ENCODE peak calls at places on chromosome 1, in five cellular contexts. One of them, this sample, is unnamed.

GRCh38 chr1:86938450-86938849 is 24.0 kb downstream of the HS2ST1 start:
- DNase-seq in GM23338: no peak
- DNase-seq in vagina: no peak
- DNase-seq in progenitor cell of endocrine pancreas: no peak
- DNase-seq in left lung: no peak
- DNase-seq in this sample: peak

GRCh38 chr1:27713139-27713725 is 12.5 kb upstream of the FAM76A start:
- DNase-seq in GM23338: no peak
- DNase-seq in vagina: no peak
- DNase-seq in progenitor cell of endocrine pancreas: no peak
- DNase-seq in left lung: no peak
- DNase-seq in this sample: no peak

GRCh38 chr1:204574016-204574855 is 58.0 kb downstream of the MDM4 start:
- DNase-seq in GM23338: peak
- DNase-seq in vagina: no peak
- DNase-seq in progenitor cell of endocrine pancreas: no peak
- DNase-seq in left lung: no peak
- DNase-seq in this sample: no peak

GRCh38 chr1:98674075-98674781 is 12.7 kb downstream of the SNX7 start:
- DNase-seq in GM23338: no peak
- DNase-seq in vagina: no peak
- DNase-seq in progenitor cell of endocrine pancreas: no peak
- DNase-seq in left lung: no peak
- DNase-seq in this sample: peak

GRCh38 chr1:209132736-209133467 is 450.6 kb upstream of the CAMK1G start:
- DNase-seq in GM23338: no peak
- DNase-seq in vagina: no peak
- DNase-seq in progenitor cell of endocrine pancreas: no peak
- DNase-seq in left lung: no peak
- DNase-seq in this sample: no peak

GRCh38 chr1:10308001-10308400 is 90.9 kb upstream of the PGD start:
- DNase-seq in GM23338: no peak
- DNase-seq in vagina: no peak
- DNase-seq in progenitor cell of endocrine pancreas: no peak
- DNase-seq in left lung: no peak
- DNase-seq in this sample: no peak

GRCh38 chr1:162151900-162152829 is 82.7 kb downstream of the NOS1AP start:
- DNase-seq in GM23338: no peak
- DNase-seq in vagina: no peak
- DNase-seq in progenitor cell of endocrine pancreas: no peak
- DNase-seq in left lung: no peak
- DNase-seq in this sample: no peak

GRCh38 chr1:162561616-162562451 is at the start of gene UAP1:
- DNase-seq in GM23338: peak
- DNase-seq in vagina: peak
- DNase-seq in progenitor cell of endocrine pancreas: no peak
- DNase-seq in left lung: no peak
- DNase-seq in this sample: no peak

GRCh38 chr1:46171351-46171750 is 3.5 kb upstream of the TSPAN1 start:
- DNase-seq in GM23338: no peak
- DNase-seq in vagina: no peak
- DNase-seq in progenitor cell of endocrine pancreas: no peak
- DNase-seq in left lung: no peak
- DNase-seq in this sample: no peak

GRCh38 chr1:34163792-34164509 is 1.1 kb downstream of the CSMD2 start:
- DNase-seq in GM23338: peak
- DNase-seq in vagina: no peak
- DNase-seq in progenitor cell of endocrine pancreas: no peak
- DNase-seq in left lung: no peak
- DNase-seq in this sample: no peak

GRCh38 chr1:234103198-234103597 is 198.7 kb downstream of the SLC35F3 start:
- DNase-seq in GM23338: no peak
- DNase-seq in vagina: no peak
- DNase-seq in progenitor cell of endocrine pancreas: no peak
- DNase-seq in left lung: no peak
- DNase-seq in this sample: no peak

GRCh38 chr1:204524986-204525385 is 8.8 kb downstream of the MDM4 start:
- DNase-seq in GM23338: no peak
- DNase-seq in vagina: no peak
- DNase-seq in progenitor cell of endocrine pancreas: no peak
- DNase-seq in left lung: no peak
- DNase-seq in this sample: peak

This sample was measured in bronchial epithelial cell.